ENCODE peak calls at places on chromosomes 6 and 20, in eight cellular contexts. B is stimulated activated CD4-positive, alpha-beta T cell treated with anti-CD3 and anti-CD28 coated beads, Interleukin-2, amount 100 ng/mL, for 48 hours; Z is nucleus accumbens; M is T-cell; A is LoVo; W is stimulated activated naive CD4-positive, alpha-beta T cell; H is A172; K is CD8-positive, alpha-beta T cell. Q is an unnamed sample.

GRCh38 chr20:608970-609369 is 1.1 kb downstream of the TCF15 start:
- DNase-seq in K (no peak), W (no peak), H (no peak), B (no peak), Z (no peak), A (no peak), M (no peak), Q (no peak)

GRCh38 chr20:37398750-37399621 is 53.0 kb downstream of the SRC start:
- DNase-seq in Z (no peak), W (no peak), K (peak), M (no peak), H (no peak), B (no peak), A (no peak), Q (no peak)

GRCh38 chr6:135630789-135631376 is 133.3 kb upstream of the AHI1 start:
- DNase-seq in W (no peak), M (no peak), B (no peak), K (no peak), A (no peak), H (no peak), Z (no peak), Q (no peak)

GRCh38 chr6:142013286-142013685 is 119.4 kb upstream of the GJE1 start:
- DNase-seq in Z (no peak), K (no peak), W (no peak), M (no peak), B (no peak), H (peak), A (peak), Q (no peak)

GRCh38 chr20:2918096-2919049 is 45.1 kb downstream of the PTPRA start:
- DNase-seq in K (no peak), H (no peak), W (no peak), B (no peak), M (no peak), Z (no peak), A (no peak), Q (no peak)

GRCh38 chr6:11497881-11498280 is 39.7 kb upstream of the TMEM170B start:
- DNase-seq in K (no peak), W (no peak), B (no peak), M (no peak), Z (no peak), H (no peak), A (no peak), Q (no peak)

GRCh38 chr6:82408952-82409421 is 45.4 kb downstream of the TPBG start:
- DNase-seq in Z (no peak), H (peak), A (no peak), M (no peak), W (no peak), B (no peak), K (no peak), Q (no peak)

GRCh38 chr20:19382371-19382770 is 169.9 kb downstream of the SLC24A3 start:
- DNase-seq in Z (no peak), B (no peak), H (no peak), K (no peak), M (no peak), A (no peak), W (no peak), Q (no peak)

GRCh38 chr6:140858381-140858971 is 1274.2 kb upstream of the GJE1 start:
- DNase-seq in H (no peak), Z (no peak), A (no peak), B (no peak), K (no peak), W (no peak), M (no peak), Q (no peak)

GRCh38 chr20:37375227-37375626 is 29.3 kb downstream of the SRC start:
- DNase-seq in A (no peak), K (no peak), B (no peak), W (no peak), Z (no peak), H (no peak), M (no peak), Q (no peak)

GRCh38 chr6:116381000-116381399 is 10.3 kb downstream of the DSE start:
- DNase-seq in M (no peak), K (no peak), Z (no peak), W (no peak), A (no peak), B (no peak), H (no peak), Q (no peak)

GRCh38 chr6:14159090-14159489 is 41.5 kb downstream of the CD83 start:
- DNase-seq in W (no peak), B (no peak), K (no peak), H (no peak), M (no peak), Z (no peak), A (no peak), Q (no peak)

GRCh38 chr20:19909696-19910095 is 107.5 kb upstream of the NAA20 start:
- DNase-seq in Z (no peak), M (no peak), A (no peak), K (no peak), W (no peak), B (no peak), H (peak), Q (no peak)

GRCh38 chr6:33455051-33455450 is 675 bp downstream of the ZBTB9 start:
- DNase-seq in M (no peak), A (no peak), H (no peak), K (no peak), Z (no peak), W (no peak), B (no peak), Q (no peak)

GRCh38 chr6:32190946-32191677 is 1.1 kb upstream of the PBX2 start:
- DNase-seq in H (no peak), K (no peak), M (no peak), A (no peak), B (no peak), Z (no peak), W (no peak), Q (no peak)

GRCh38 chr20:56964886-56965285 is 301.6 kb downstream of the BMP7 start:
- DNase-seq in Z (no peak), A (no peak), H (no peak), W (no peak), B (no peak), K (no peak), M (no peak), Q (no peak)

GRCh38 chr6:90078513-90079289 is 184.4 kb downstream of the GJA10 start:
- DNase-seq in K (peak), H (no peak), M (no peak), Z (no peak), A (no peak), W (peak), B (peak), Q (no peak)

GRCh38 chr6:27866370-27867050 is 45.7 kb downstream of the OR2B2 start:
- DNase-seq in K (peak), B (peak), W (peak), H (peak), A (peak), M (peak), Z (no peak), Q (peak)

GRCh38 chr20:32613596-32614053 is 28.5 kb upstream of the NOL4L start:
- DNase-seq in B (no peak), M (no peak), A (no peak), W (no peak), H (no peak), Z (no peak), K (no peak), Q (no peak)

GRCh38 chr20:32343438-32343837 is 14.7 kb upstream of the ASXL1 start:
- DNase-seq in H (peak), W (no peak), A (no peak), M (no peak), Z (no peak), K (no peak), B (no peak), Q (no peak)

GRCh38 chr6:143620461-143620860 is 57.3 kb upstream of the PHACTR2 start:
- DNase-seq in A (no peak), W (no peak), M (no peak), H (no peak), B (no peak), Z (no peak), K (no peak), Q (no peak)

GRCh38 chr20:44053046-44053445 is 133.9 kb downstream of the JPH2 start:
- DNase-seq in Z (no peak), W (no peak), B (no peak), A (no peak), K (no peak), M (no peak), H (no peak), Q (no peak)

GRCh38 chr20:4192378-4193048 is 177.2 kb upstream of the RNF24 start:
- DNase-seq in H (peak), B (no peak), Z (no peak), M (no peak), A (no peak), W (no peak), K (no peak), Q (no peak)

GRCh38 chr6:12479451-12479850 is 189.3 kb downstream of the EDN1 start:
- DNase-seq in M (no peak), K (no peak), H (no peak), A (no peak), B (no peak), W (no peak), Z (no peak), Q (no peak)

GRCh38 chr6:157831424-157832249 is 8.6 kb downstream of the SNX9 start:
- DNase-seq in W (no peak), K (no peak), B (no peak), M (no peak), Z (no peak), A (no peak), H (no peak), Q (no peak)

GRCh38 chr20:33233129-33233774 is 2.5 kb upstream of the BPIFA1 start:
- DNase-seq in Z (no peak), W (no peak), B (no peak), M (no peak), A (no peak), H (no peak), K (no peak), Q (no peak)

GRCh38 chr6:169072127-169073042 is 181.3 kb downstream of the THBS2 start:
- DNase-seq in W (no peak), H (no peak), B (no peak), K (no peak), Z (no peak), A (no peak), M (no peak), Q (no peak)

GRCh38 chr20:21286775-21287174 is 16.4 kb upstream of the XRN2 start:
- DNase-seq in B (no peak), M (no peak), Z (no peak), H (no peak), A (no peak), W (no peak), K (no peak), Q (no peak)

GRCh38 chr6:137224890-137225198 is 5.7 kb upstream of the IFNGR1 start:
- DNase-seq in H (no peak), B (no peak), W (no peak), Z (no peak), K (no peak), M (no peak), A (no peak), Q (no peak)

GRCh38 chr20:53929399-53929798 is 141.0 kb downstream of the BCAS1 start:
- DNase-seq in H (no peak), W (no peak), B (no peak), A (no peak), Z (no peak), M (no peak), K (no peak), Q (no peak)

GRCh38 chr6:33895296-33895695 is 91.5 kb upstream of the MLN start:
- DNase-seq in Z (no peak), A (no peak), H (no peak), B (no peak), W (no peak), M (peak), K (peak), Q (no peak)

GRCh38 chr20:25508083-25508770 is 77.1 kb downstream of the NINL start:
- DNase-seq in M (no peak), H (peak), A (peak), K (no peak), B (no peak), W (no peak), Z (no peak), Q (no peak)

GRCh38 chr6:16824804-16825777 is 63.8 kb upstream of the ATXN1 start:
- DNase-seq in K (no peak), M (no peak), H (no peak), Z (no peak), W (no peak), A (no peak), B (no peak), Q (no peak)